ENCODE peak calls at places on chromosomes 4 and X, in nine cellular contexts. V is stimulated activated CD4-positive, alpha-beta T cell treated with anti-CD3 and anti-CD28 coated beads, Interleukin-1b, Interleukin-23, amount 100 ng/mL, for 24 hours; T is MCF 10A; D is EL; Z is pancreas; L is activated CD4-positive, CD25-positive, alpha-beta regulatory T cell treated with anti-CD3 and anti-CD28 coated beads, Interleukin-2, amount 50 U/mL, for 72 hours; R is LHCN-M2; W is CD4-positive, CD25-positive, alpha-beta regulatory T cell; C is activated naive CD4-positive, alpha-beta T cell treated with anti-CD3 and anti-CD28 coated beads, Interleukin-2, amount 50 U/mL, for 16 hours. O is an unnamed sample.

GRCh38 chr4:11130195-11130975 is 298.3 kb downstream of the HS3ST1 start:
- DNase-seq in V (no peak), T (peak; percentile 82), D (no peak), Z (no peak), L (no peak), R (peak; percentile 72), W (no peak), C (no peak), O (no peak)

GRCh38 chrX:131802836-131803626 is 220.1 kb upstream of the STK26 start:
- DNase-seq in V (no peak), T (peak; percentile 76), D (no peak), Z (peak; percentile 70), L (peak; percentile 61), R (no peak), W (peak; percentile 82), C (peak; percentile 27), O (no peak)

GRCh38 chr4:115228851-115229250 is 115.4 kb upstream of the NDST4 start:
- DNase-seq in V (no peak), T (no peak), D (no peak), Z (no peak), L (no peak), R (no peak), W (no peak), C (no peak), O (no peak)

GRCh38 chr4:89486042-89486441 is 178.4 kb upstream of the GPRIN3 start:
- DNase-seq in V (no peak), T (peak; percentile 48), D (no peak), Z (no peak), L (no peak), R (peak; percentile 44), W (no peak), C (no peak), O (no peak)

GRCh38 chrX:19789376-19789775 is 98.0 kb downstream of the SH3KBP1 start:
- DNase-seq in V (no peak), T (no peak), D (no peak), Z (no peak), L (no peak), R (no peak), W (no peak), C (no peak), O (no peak)

GRCh38 chr4:10175626-10176025 is 59.0 kb upstream of the WDR1 start:
- DNase-seq in V (no peak), T (no peak), D (peak; percentile 49), Z (no peak), L (no peak), R (no peak), W (no peak), C (no peak), O (no peak)

GRCh38 chr4:54213001-54213400 is 16.1 kb upstream of the PDGFRA start:
- DNase-seq in V (no peak), T (no peak), D (no peak), Z (no peak), L (no peak), R (no peak), W (no peak), C (no peak), O (no peak)

GRCh38 chrX:109974906-109975655 is 27.8 kb upstream of the TMEM164 start:
- DNase-seq in V (no peak), T (no peak), D (no peak), Z (no peak), L (no peak), R (no peak), W (no peak), C (no peak), O (no peak)

GRCh38 chr4:46386570-46386969 is 3.4 kb downstream of the GABRA2 start:
- DNase-seq in V (no peak), T (peak; percentile 73), D (no peak), Z (no peak), L (no peak), R (no peak), W (no peak), C (no peak), O (no peak)

GRCh38 chrX:9604111-9604907 is 139.5 kb downstream of the TBL1X start:
- DNase-seq in V (no peak), T (no peak), D (no peak), Z (peak; percentile 46), L (no peak), R (no peak), W (no peak), C (no peak), O (no peak)

GRCh38 chr4:76850010-76850441 is 47.9 kb downstream of the SOWAHB start:
- DNase-seq in V (no peak), T (peak; percentile 96), D (peak; percentile 85), Z (no peak), L (no peak), R (peak; percentile 95), W (no peak), C (no peak), O (no peak)

GRCh38 chr4:168634276-168634802 is 137.5 kb downstream of the PALLD start:
- DNase-seq in V (no peak), T (peak; percentile 59), D (peak; percentile 100), Z (no peak), L (no peak), R (peak; percentile 99), W (no peak), C (no peak), O (no peak)

GRCh38 chr4:19930742-19931141 is 321.0 kb upstream of the SLIT2 start:
- DNase-seq in V (no peak), T (no peak), D (no peak), Z (no peak), L (no peak), R (no peak), W (no peak), C (no peak), O (no peak)

GRCh38 chr4:137129471-137130244 is 402.6 kb downstream of the PCDH18 start:
- DNase-seq in V (no peak), T (no peak), D (peak; percentile 1), Z (no peak), L (no peak), R (no peak), W (no peak), C (no peak), O (no peak)

GRCh38 chrX:23668335-23668734 is 1.0 kb downstream of the PRDX4 start:
- DNase-seq in V (no peak), T (peak; percentile 4), D (no peak), Z (no peak), L (no peak), R (no peak), W (no peak), C (no peak), O (no peak)

GRCh38 chrX:19794690-19795089 is 92.7 kb downstream of the SH3KBP1 start:
- DNase-seq in V (no peak), T (no peak), D (no peak), Z (no peak), L (no peak), R (no peak), W (no peak), C (no peak), O (no peak)

GRCh38 chrX:17617794-17618193 is 119.5 kb upstream of the SCML1 start:
- DNase-seq in V (no peak), T (no peak), D (peak; percentile 8), Z (no peak), L (no peak), R (no peak), W (no peak), C (no peak), O (no peak)